ENCODE peak calls at places on chromosome 4, in four cellular contexts. P is foreskin keratinocyte, R is hippocampal formation, J is islet precursor cell. M is an unnamed sample.

GRCh38 chr4:182380701-182381295 is 137.6 kb downstream of the TENM3 start:
- DNase-seq in P (no peak), R (no peak), J (no peak), M (no peak)

GRCh38 chr4:128524311-128524710 is 236.7 kb upstream of the PGRMC2 start:
- DNase-seq in P (peak; percentile 37), R (no peak), J (peak; percentile 73), M (no peak)

GRCh38 chr4:101806914-101807313 is 16.4 kb downstream of the BANK1 start:
- DNase-seq in P (no peak), R (no peak), J (no peak), M (no peak)

GRCh38 chr4:1628892-1629703 is 55.0 kb downstream of the FAM53A start:
- DNase-seq in P (no peak), R (no peak), J (peak; percentile 77), M (peak; percentile 70)

GRCh38 chr4:84498203-84499026 is 677 bp downstream of the NKX6-1 start:
- DNase-seq in P (no peak), R (no peak), J (no peak), M (no peak)

GRCh38 chr4:125679989-125680388 is 365.2 kb downstream of the FAT4 start:
- DNase-seq in P (no peak), R (no peak), J (no peak), M (no peak)

GRCh38 chr4:3218824-3219760 is 29.9 kb upstream of the MSANTD1 start:
- DNase-seq in P (no peak), R (no peak), J (no peak), M (no peak)

GRCh38 chr4:2964077-2964471 is 703 bp downstream of the GRK4 start:
- DNase-seq in P (no peak), R (no peak), J (no peak), M (no peak)

GRCh38 chr4:71222661-71223060 is 116.2 kb upstream of the SLC4A4 start:
- DNase-seq in P (no peak), R (no peak), J (no peak), M (no peak)

GRCh38 chr4:15420642-15421041 is 7.2 kb upstream of the C1QTNF7 start:
- DNase-seq in P (no peak), R (peak; percentile 18), J (no peak), M (no peak)

GRCh38 chr4:21628116-21628515 is 320.5 kb downstream of the KCNIP4 start:
- DNase-seq in P (no peak), R (no peak), J (no peak), M (no peak)

GRCh38 chr4:170388255-170388654 is 298.5 kb upstream of the AADAT start:
- DNase-seq in P (peak; percentile 64), R (no peak), J (no peak), M (no peak)

GRCh38 chr4:185742766-185743165 is 69.2 kb downstream of the SORBS2 start:
- DNase-seq in P (peak; percentile 82), R (no peak), J (peak; percentile 59), M (no peak)

GRCh38 chr4:8821151-8821950 is 50.3 kb downstream of the HMX1 start:
- DNase-seq in P (no peak), R (no peak), J (no peak), M (no peak)

GRCh38 chr4:40255722-40256281 is 59.0 kb downstream of the RHOH start:
- DNase-seq in P (peak; percentile 93), R (no peak), J (no peak), M (no peak)

GRCh38 chr4:38610844-38611550 is 53.0 kb upstream of the KLF3 start:
- DNase-seq in P (no peak), R (peak; percentile 43), J (no peak), M (no peak)

GRCh38 chr4:89101256-89102161 is 9.8 kb upstream of the TIGD2 start:
- DNase-seq in P (no peak), R (no peak), J (no peak), M (no peak)

GRCh38 chr4:155530857-155531256 is 135.8 kb upstream of the GUCY1A1 start:
- DNase-seq in P (no peak), R (no peak), J (no peak), M (no peak)

GRCh38 chr4:126230244-126230643 is 915.5 kb downstream of the FAT4 start:
- DNase-seq in P (no peak), R (no peak), J (no peak), M (no peak)

GRCh38 chr4:163866728-163867313 is 372.3 kb downstream of the TMA16 start:
- DNase-seq in P (peak; percentile 88), R (no peak), J (no peak), M (no peak)

GRCh38 chr4:110641218-110641617 is 18.3 kb upstream of the PITX2 start:
- DNase-seq in P (no peak), R (no peak), J (no peak), M (no peak)

GRCh38 chr4:2852481-2852881 is 8.8 kb downstream of the ADD1 start:
- DNase-seq in P (no peak), R (no peak), J (no peak), M (no peak)

GRCh38 chr4:134463771-134464170 is 262.2 kb upstream of the PABPC4L start:
- DNase-seq in P (no peak), R (no peak), J (no peak), M (no peak)

GRCh38 chr4:85747871-85748491 is 273.0 kb downstream of the ARHGAP24 start:
- DNase-seq in P (no peak), R (peak; percentile 91), J (peak; percentile 66), M (peak; percentile 61)

GRCh38 chr4:155077860-155078259 is 130.6 kb upstream of the NPY2R start:
- DNase-seq in P (no peak), R (no peak), J (no peak), M (no peak)

GRCh38 chr4:44760142-44760898 is 34.0 kb upstream of the GNPDA2 start:
- DNase-seq in P (no peak), R (peak; percentile 54), J (no peak), M (no peak)

GRCh38 chr4:77284036-77284435 is 127.0 kb downstream of the CCNG2 start:
- DNase-seq in P (no peak), R (no peak), J (no peak), M (no peak)

GRCh38 chr4:56086073-56086521 is 137.4 kb downstream of the CEP135 start:
- DNase-seq in P (no peak), R (no peak), J (no peak), M (no peak)

GRCh38 chr4:19026281-19026680 is 1004.7 kb upstream of the LCORL start:
- DNase-seq in P (no peak), R (peak; percentile 53), J (no peak), M (peak; percentile 47)

GRCh38 chr4:187726485-187726884 is 269.1 kb upstream of the ZFP42 start:
- DNase-seq in P (no peak), R (no peak), J (no peak), M (no peak)

GRCh38 chr4:37641352-37641751 is 44.8 kb downstream of the RELL1 start:
- DNase-seq in P (no peak), R (no peak), J (no peak), M (no peak)

M was measured in substantia nigra.